ENCODE peak calls at places on chromosomes 7 and 10, in five cellular contexts. One of them, this sample, is unnamed.

GRCh38 chr7:112462236-112462635 is 12.0 kb downstream of the IFRD1 start:
- DNase-seq in GM04504: peak; percentile 57
- DNase-seq in NCI-H460: no peak
- DNase-seq in CD4-positive, alpha-beta T cell: no peak
- DNase-seq in putamen: no peak
- DNase-seq in this sample: no peak

GRCh38 chr7:155358948-155359712 is 61.5 kb downstream of the INSIG1 start:
- DNase-seq in GM04504: no peak
- DNase-seq in NCI-H460: no peak
- DNase-seq in CD4-positive, alpha-beta T cell: no peak
- DNase-seq in putamen: no peak
- DNase-seq in this sample: no peak

GRCh38 chr10:71850021-71850744 is 868 bp downstream of the PSAP start:
- DNase-seq in GM04504: no peak
- DNase-seq in NCI-H460: no peak
- DNase-seq in CD4-positive, alpha-beta T cell: no peak
- DNase-seq in putamen: no peak
- DNase-seq in this sample: no peak

GRCh38 chr7:17674166-17674955 is 265.9 kb downstream of the SNX13 start:
- DNase-seq in GM04504: no peak
- DNase-seq in NCI-H460: no peak
- DNase-seq in CD4-positive, alpha-beta T cell: no peak
- DNase-seq in putamen: no peak
- DNase-seq in this sample: no peak

GRCh38 chr7:41918597-41918996 is 215.7 kb upstream of the INHBA start:
- DNase-seq in GM04504: peak; percentile 66
- DNase-seq in NCI-H460: no peak
- DNase-seq in CD4-positive, alpha-beta T cell: no peak
- DNase-seq in putamen: no peak
- DNase-seq in this sample: no peak

GRCh38 chr10:70478191-70479160 is at the start of gene PALD1:
- DNase-seq in GM04504: no peak
- DNase-seq in NCI-H460: peak; percentile 48
- DNase-seq in CD4-positive, alpha-beta T cell: no peak
- DNase-seq in putamen: no peak
- DNase-seq in this sample: peak; percentile 45

GRCh38 chr10:97851341-97852001 is 1.8 kb downstream of the GOLGA7B start:
- DNase-seq in GM04504: no peak
- DNase-seq in NCI-H460: no peak
- DNase-seq in CD4-positive, alpha-beta T cell: peak; percentile 20
- DNase-seq in putamen: peak; percentile 43
- DNase-seq in this sample: no peak

GRCh38 chr7:91266931-91267557 is 2.8 kb downstream of the FZD1 start:
- DNase-seq in GM04504: no peak
- DNase-seq in NCI-H460: no peak
- DNase-seq in CD4-positive, alpha-beta T cell: no peak
- DNase-seq in putamen: no peak
- DNase-seq in this sample: no peak

GRCh38 chr10:84563868-84564267 is 235.5 kb downstream of the CCSER2 start:
- DNase-seq in GM04504: no peak
- DNase-seq in NCI-H460: no peak
- DNase-seq in CD4-positive, alpha-beta T cell: no peak
- DNase-seq in putamen: no peak
- DNase-seq in this sample: no peak

GRCh38 chr10:25493122-25493893 is 318.5 kb downstream of the GPR158 start:
- DNase-seq in GM04504: no peak
- DNase-seq in NCI-H460: peak; percentile 78
- DNase-seq in CD4-positive, alpha-beta T cell: no peak
- DNase-seq in putamen: peak; percentile 49
- DNase-seq in this sample: no peak

GRCh38 chr10:33483124-33483794 is 148.8 kb upstream of the NRP1 start:
- DNase-seq in GM04504: no peak
- DNase-seq in NCI-H460: no peak
- DNase-seq in CD4-positive, alpha-beta T cell: no peak
- DNase-seq in putamen: no peak
- DNase-seq in this sample: no peak

GRCh38 chr10:50407077-50407801 is 155.9 kb upstream of the ASAH2 start:
- DNase-seq in GM04504: no peak
- DNase-seq in NCI-H460: no peak
- DNase-seq in CD4-positive, alpha-beta T cell: no peak
- DNase-seq in putamen: no peak
- DNase-seq in this sample: no peak

GRCh38 chr7:30866939-30867338 is 44.7 kb upstream of the AQP1 start:
- DNase-seq in GM04504: no peak
- DNase-seq in NCI-H460: no peak
- DNase-seq in CD4-positive, alpha-beta T cell: no peak
- DNase-seq in putamen: no peak
- DNase-seq in this sample: no peak

GRCh38 chr7:130150587-130150986 is 54.6 kb downstream of the TMEM209 start:
- DNase-seq in GM04504: no peak
- DNase-seq in NCI-H460: no peak
- DNase-seq in CD4-positive, alpha-beta T cell: no peak
- DNase-seq in putamen: no peak
- DNase-seq in this sample: no peak

GRCh38 chr10:72254891-72255568 is 18.7 kb upstream of the DDIT4 start:
- DNase-seq in GM04504: no peak
- DNase-seq in NCI-H460: peak; percentile 81
- DNase-seq in CD4-positive, alpha-beta T cell: no peak
- DNase-seq in putamen: peak; percentile 96
- DNase-seq in this sample: no peak

GRCh38 chr10:125824736-125825135 is 1.4 kb downstream of the BCCIP start:
- DNase-seq in GM04504: no peak
- DNase-seq in NCI-H460: peak; percentile 22
- DNase-seq in CD4-positive, alpha-beta T cell: no peak
- DNase-seq in putamen: no peak
- DNase-seq in this sample: no peak

GRCh38 chr10:84537447-84537931 is 209.1 kb downstream of the CCSER2 start:
- DNase-seq in GM04504: peak; percentile 34
- DNase-seq in NCI-H460: peak; percentile 58
- DNase-seq in CD4-positive, alpha-beta T cell: no peak
- DNase-seq in putamen: peak; percentile 63
- DNase-seq in this sample: peak; percentile 30

GRCh38 chr7:88200793-88201192 is 19.0 kb downstream of the SRI start:
- DNase-seq in GM04504: no peak
- DNase-seq in NCI-H460: no peak
- DNase-seq in CD4-positive, alpha-beta T cell: no peak
- DNase-seq in putamen: no peak
- DNase-seq in this sample: no peak

GRCh38 chr10:80187060-80187459 is 18.3 kb downstream of the ANXA11 start:
- DNase-seq in GM04504: no peak
- DNase-seq in NCI-H460: no peak
- DNase-seq in CD4-positive, alpha-beta T cell: no peak
- DNase-seq in putamen: no peak
- DNase-seq in this sample: no peak

GRCh38 chr7:2494191-2495130 is 18.3 kb upstream of the GRIFIN start:
- DNase-seq in GM04504: no peak
- DNase-seq in NCI-H460: no peak
- DNase-seq in CD4-positive, alpha-beta T cell: no peak
- DNase-seq in putamen: no peak
- DNase-seq in this sample: no peak

GRCh38 chr10:119132521-119133345 is 28.8 kb downstream of the DENND10 start:
- DNase-seq in GM04504: no peak
- DNase-seq in NCI-H460: no peak
- DNase-seq in CD4-positive, alpha-beta T cell: no peak
- DNase-seq in putamen: no peak
- DNase-seq in this sample: no peak

GRCh38 chr10:132828681-132829080 is 42.7 kb upstream of the NKX6-2 start:
- DNase-seq in GM04504: no peak
- DNase-seq in NCI-H460: no peak
- DNase-seq in CD4-positive, alpha-beta T cell: no peak
- DNase-seq in putamen: no peak
- DNase-seq in this sample: no peak

GRCh38 chr10:43339136-43339535 is 32.3 kb upstream of the FXYD4 start:
- DNase-seq in GM04504: no peak
- DNase-seq in NCI-H460: no peak
- DNase-seq in CD4-positive, alpha-beta T cell: no peak
- DNase-seq in putamen: no peak
- DNase-seq in this sample: no peak